ENCODE peak calls at places on chromosomes 7 and 10, in six cellular contexts. V is kidney glomerular epithelial cell; P is stimulated activated naive CD4-positive, alpha-beta T cell; W is anterior cingulate cortex; K is HS-5; Y is ELF-1. X is an unnamed sample.

GRCh38 chr7:6558837-6559236 is 7.6 kb upstream of the GRID2IP start:
- DNase-seq in P (no peak), V (peak; percentile 44), K (no peak), W (no peak), Y (peak; percentile 76), X (peak; percentile 69)

GRCh38 chr10:24762966-24763623 is 39.4 kb upstream of the ARHGAP21 start:
- DNase-seq in V (peak; percentile 15), P (no peak), W (no peak), Y (no peak), K (peak; percentile 11), X (peak; percentile 9)

GRCh38 chr7:131087756-131088658 is 239.7 kb upstream of the MKLN1 start:
- DNase-seq in W (no peak), Y (peak; percentile 5), K (no peak), V (peak; percentile 20), P (no peak), X (no peak)

GRCh38 chr10:86790394-86790793 is 34.0 kb downstream of the BMPR1A start:
- DNase-seq in P (no peak), V (no peak), K (no peak), W (no peak), Y (no peak), X (no peak)

GRCh38 chr10:35752469-35753450 is 110.7 kb upstream of the FZD8 start:
- DNase-seq in W (no peak), V (no peak), Y (no peak), P (no peak), K (no peak), X (no peak)

GRCh38 chr7:139682136-139683013 is 95.4 kb downstream of the HIPK2 start:
- DNase-seq in W (no peak), P (no peak), V (peak; percentile 58), K (peak; percentile 71), Y (peak; percentile 51), X (no peak)

GRCh38 chr10:48470893-48471805 is 133.7 kb downstream of the ARHGAP22 start:
- DNase-seq in K (no peak), W (no peak), P (no peak), Y (no peak), V (no peak), X (no peak)

GRCh38 chr7:22563621-22564241 is 63.7 kb upstream of the STEAP1B start:
- DNase-seq in W (no peak), K (no peak), Y (peak; percentile 64), V (no peak), P (no peak), X (no peak)

GRCh38 chr10:128018704-128019103 is 107.5 kb downstream of the MKI67 start:
- DNase-seq in Y (no peak), W (no peak), P (no peak), K (no peak), V (no peak), X (no peak)

GRCh38 chr7:75961194-75961593 is 33.2 kb downstream of the TMEM120A start:
- DNase-seq in Y (peak; percentile 26), V (no peak), W (no peak), K (no peak), P (no peak), X (no peak)

GRCh38 chr10:42981358-42982236 is 95.3 kb upstream of the RET start:
- DNase-seq in P (no peak), K (no peak), V (no peak), Y (no peak), W (no peak), X (no peak)

GRCh38 chr10:30929901-30930520 is 101.7 kb downstream of the ZNF438 start:
- DNase-seq in Y (no peak), W (no peak), K (no peak), V (no peak), P (no peak), X (no peak)

GRCh38 chr7:30888783-30889182 is 22.9 kb upstream of the AQP1 start:
- DNase-seq in K (peak; percentile 58), Y (no peak), W (no peak), P (no peak), V (peak; percentile 58), X (no peak)

GRCh38 chr10:123804716-123805115 is 86.9 kb downstream of the CPXM2 start:
- DNase-seq in V (no peak), P (no peak), K (no peak), W (no peak), Y (no peak), X (no peak)

GRCh38 chr10:8146650-8147049 is 92.2 kb downstream of the GATA3 start:
- DNase-seq in K (no peak), W (no peak), Y (no peak), V (no peak), P (no peak), X (no peak)

GRCh38 chr10:4331150-4331549 is 494.9 kb upstream of the AKR1E2 start:
- DNase-seq in W (no peak), Y (peak; percentile 20), K (no peak), P (no peak), V (no peak), X (no peak)

GRCh38 chr7:121872831-121873764 is at the start of gene PTPRZ1:
- DNase-seq in P (no peak), K (no peak), W (peak; percentile 16), Y (peak; percentile 73), V (no peak), X (no peak)

GRCh38 chr7:144404911-144405310 is 1.4 kb upstream of the NOBOX start:
- DNase-seq in W (no peak), V (no peak), K (no peak), P (no peak), Y (no peak), X (no peak)

GRCh38 chr7:100456561-100456957 is 7.5 kb downstream of the SPACDR start:
- DNase-seq in P (no peak), Y (no peak), V (no peak), K (no peak), W (no peak), X (no peak)

GRCh38 chr10:1300218-1300617 is 244.0 kb downstream of the WDR37 start:
- DNase-seq in K (no peak), V (no peak), W (no peak), Y (no peak), P (no peak), X (no peak)

GRCh38 chr7:141752634-141753033 is 11.3 kb upstream of the TAS2R3 start:
- DNase-seq in Y (no peak), W (no peak), K (no peak), V (no peak), P (no peak), X (no peak)

GRCh38 chr10:14553434-14553833 is 221.3 kb downstream of the FAM107B start:
- DNase-seq in Y (no peak), P (no peak), V (peak; percentile 73), W (no peak), K (no peak), X (no peak)

GRCh38 chr7:88357295-88357694 is 50.6 kb upstream of the STEAP4 start:
- DNase-seq in K (no peak), Y (no peak), V (peak; percentile 24), P (no peak), W (no peak), X (no peak)

GRCh38 chr10:12121673-12122072 is 7.8 kb upstream of the SEC61A2 start:
- DNase-seq in Y (no peak), V (no peak), W (no peak), P (no peak), K (no peak), X (no peak)

GRCh38 chr7:86667732-86668131 is 24.0 kb downstream of the GRM3 start:
- DNase-seq in V (no peak), K (no peak), Y (peak; percentile 26), P (no peak), W (no peak), X (no peak)

GRCh38 chr10:15068802-15069201 is 19.8 kb downstream of the ACBD7 start:
- DNase-seq in K (no peak), V (no peak), W (no peak), P (no peak), Y (no peak), X (no peak)

GRCh38 chr10:96556003-96556402 is 30.8 kb downstream of the TM9SF3 start:
- DNase-seq in P (no peak), K (no peak), Y (no peak), W (no peak), V (no peak), X (peak; percentile 6)

GRCh38 chr7:87935373-87935706 is 1.3 kb downstream of the ADAM22 start:
- DNase-seq in W (peak; percentile 7), V (peak; percentile 34), K (no peak), P (no peak), Y (no peak), X (no peak)

GRCh38 chr10:6348091-6348862 is 145.5 kb downstream of the PFKFB3 start:
- DNase-seq in P (peak; percentile 58), Y (no peak), V (peak; percentile 34), W (no peak), K (no peak), X (no peak)

GRCh38 chr7:147296986-147297385 is 1180.4 kb downstream of the CNTNAP2 start:
- DNase-seq in W (no peak), P (no peak), Y (no peak), K (no peak), V (no peak), X (no peak)

GRCh38 chr7:127270093-127270492 is 17.4 kb upstream of the GRM8 start:
- DNase-seq in V (no peak), K (no peak), Y (no peak), P (no peak), W (no peak), X (no peak)

GRCh38 chr7:81062747-81063146 is 143.9 kb upstream of the SEMA3C start:
- DNase-seq in P (no peak), W (no peak), Y (no peak), V (no peak), K (no peak), X (no peak)

GRCh38 chr10:69549959-69550358 is 23.3 kb downstream of the NEUROG3 start:
- DNase-seq in V (no peak), Y (no peak), K (no peak), P (no peak), W (no peak), X (no peak)

GRCh38 chr10:870564-871166 is 60.8 kb downstream of the LARP4B start:
- DNase-seq in P (no peak), Y (no peak), W (no peak), K (no peak), V (no peak), X (no peak)

GRCh38 chr10:131034451-131034850 is 277.1 kb downstream of the TCERG1L start:
- DNase-seq in W (no peak), P (no peak), V (no peak), Y (no peak), K (no peak), X (no peak)

GRCh38 chr10:131655101-131655849 is 245.5 kb upstream of the PPP2R2D start:
- DNase-seq in P (no peak), W (no peak), Y (peak; percentile 39), V (no peak), K (no peak), X (no peak)

GRCh38 chr10:43396928-43397624 is 11.9 kb downstream of the HNRNPF start:
- DNase-seq in K (peak; percentile 71), V (peak; percentile 69), Y (peak; percentile 92), P (peak; percentile 55), W (peak; percentile 60), X (peak; percentile 88)

GRCh38 chr10:7409045-7409731 is 1.6 kb downstream of the SFMBT2 start:
- DNase-seq in Y (peak; percentile 36), W (no peak), V (peak; percentile 29), P (peak; percentile 44), K (no peak), X (no peak)